ENCODE peak calls at places on chromosomes 13 and 19, in four cellular contexts. I, M, U and V are unnamed samples.

GRCh38 chr13:50613356-50613831 is 230.1 kb downstream of the DLEU7 start:
- ATAC-seq in I (no peak), U (no peak), M (no peak), V (no peak)

GRCh38 chr19:10368101-10368803 is 12.1 kb downstream of the TYK2 start:
- ATAC-seq in I (peak; percentile 32), M (no peak), U (no peak), V (no peak)

GRCh38 chr13:106311004-106311403 is 224.5 kb downstream of the EFNB2 start:
- ATAC-seq in U (no peak), I (no peak), M (no peak), V (no peak)

GRCh38 chr19:48987323-48987722 is 5.8 kb downstream of the GYS1 start:
- ATAC-seq in M (no peak), I (no peak), U (no peak), V (no peak)

GRCh38 chr13:42017264-42017663 is 31.2 kb upstream of the DGKH start:
- ATAC-seq in U (no peak), I (no peak), M (no peak), V (no peak)

GRCh38 chr13:77339408-77339807 is 12.5 kb upstream of the MYCBP2 start:
- ATAC-seq in I (no peak), U (no peak), M (no peak), V (no peak)

GRCh38 chr19:56314018-56314583 is 538 bp downstream of the ZSCAN5A start:
- ATAC-seq in U (peak; percentile 10), I (peak; percentile 22), M (no peak), V (no peak)

GRCh38 chr13:109191422-109191821 is 562.0 kb downstream of the MYO16 start:
- ATAC-seq in I (no peak), M (no peak), U (no peak), V (no peak)

GRCh38 chr19:40607311-40607871 is 6.2 kb downstream of the LTBP4 start:
- ATAC-seq in M (no peak), I (no peak), U (no peak), V (no peak)

GRCh38 chr19:9586764-9587163 is 2.5 kb upstream of the ZNF121 start:
- ATAC-seq in U (no peak), I (peak; percentile 59), M (no peak), V (no peak)

GRCh38 chr19:49222528-49222927 is 64.9 kb downstream of the TRPM4 start:
- ATAC-seq in I (no peak), M (no peak), U (no peak), V (no peak)

GRCh38 chr13:47837906-47838305 is 163.2 kb downstream of the SUCLA2 start:
- ATAC-seq in I (no peak), U (no peak), M (no peak), V (no peak)

GRCh38 chr13:20647758-20648157 is 55.7 kb upstream of the IL17D start:
- ATAC-seq in M (no peak), I (no peak), U (no peak), V (no peak)

GRCh38 chr19:33641956-33642498 is 20.3 kb downstream of the CHST8 start:
- ATAC-seq in U (no peak), M (no peak), I (no peak), V (no peak)

GRCh38 chr13:51815848-51816247 is 11.9 kb upstream of the DHRS12 start:
- ATAC-seq in U (peak; percentile 45), I (no peak), M (no peak), V (no peak)